ENCODE peak calls at places on chromosomes 1 and 21, in five cellular contexts. One of them, this sample, is unnamed.

GRCh38 chr1:201933840-201934430 is 12.4 kb downstream of the LMOD1 start:
- DNase-seq in hepatocyte: no peak
- DNase-seq in body of pancreas: no peak
- DNase-seq in kidney glomerular epithelial cell: peak
- DNase-seq in stimulated activated naive CD8-positive, alpha-beta T cell treated with anti-CD3 and anti-CD28 coated beads, Interleukin-15, Interleukin-2, amounts not matched to agents 100 U/mL and 50 U/mL, for 24 hours: no peak
- DNase-seq in this sample: peak

GRCh38 chr21:44962481-44962966 is 22.7 kb downstream of the SLX9 start:
- DNase-seq in hepatocyte: peak
- DNase-seq in body of pancreas: peak
- DNase-seq in kidney glomerular epithelial cell: peak
- DNase-seq in stimulated activated naive CD8-positive, alpha-beta T cell treated with anti-CD3 and anti-CD28 coated beads, Interleukin-15, Interleukin-2, amounts not matched to agents 100 U/mL and 50 U/mL, for 24 hours: no peak
- DNase-seq in this sample: no peak

GRCh38 chr1:62516600-62516999 is 79.8 kb downstream of the USP1 start:
- DNase-seq in hepatocyte: no peak
- DNase-seq in body of pancreas: no peak
- DNase-seq in kidney glomerular epithelial cell: peak
- DNase-seq in stimulated activated naive CD8-positive, alpha-beta T cell treated with anti-CD3 and anti-CD28 coated beads, Interleukin-15, Interleukin-2, amounts not matched to agents 100 U/mL and 50 U/mL, for 24 hours: no peak
- DNase-seq in this sample: peak

GRCh38 chr1:167717351-167717750 is 4.4 kb upstream of the MPZL1 start:
- DNase-seq in hepatocyte: no peak
- DNase-seq in body of pancreas: no peak
- DNase-seq in kidney glomerular epithelial cell: no peak
- DNase-seq in stimulated activated naive CD8-positive, alpha-beta T cell treated with anti-CD3 and anti-CD28 coated beads, Interleukin-15, Interleukin-2, amounts not matched to agents 100 U/mL and 50 U/mL, for 24 hours: no peak
- DNase-seq in this sample: no peak

GRCh38 chr1:228437424-228437823 is 20.8 kb upstream of the TRIM17 start:
- DNase-seq in hepatocyte: no peak
- DNase-seq in body of pancreas: no peak
- DNase-seq in kidney glomerular epithelial cell: no peak
- DNase-seq in stimulated activated naive CD8-positive, alpha-beta T cell treated with anti-CD3 and anti-CD28 coated beads, Interleukin-15, Interleukin-2, amounts not matched to agents 100 U/mL and 50 U/mL, for 24 hours: no peak
- DNase-seq in this sample: no peak

GRCh38 chr1:101153692-101154091 is 83.1 kb upstream of the S1PR1 start:
- DNase-seq in hepatocyte: no peak
- DNase-seq in body of pancreas: no peak
- DNase-seq in kidney glomerular epithelial cell: no peak
- DNase-seq in stimulated activated naive CD8-positive, alpha-beta T cell treated with anti-CD3 and anti-CD28 coated beads, Interleukin-15, Interleukin-2, amounts not matched to agents 100 U/mL and 50 U/mL, for 24 hours: no peak
- DNase-seq in this sample: no peak

GRCh38 chr1:19762175-19762779 is 37.4 kb downstream of the TMCO4 start:
- DNase-seq in hepatocyte: peak
- DNase-seq in body of pancreas: peak
- DNase-seq in kidney glomerular epithelial cell: no peak
- DNase-seq in stimulated activated naive CD8-positive, alpha-beta T cell treated with anti-CD3 and anti-CD28 coated beads, Interleukin-15, Interleukin-2, amounts not matched to agents 100 U/mL and 50 U/mL, for 24 hours: peak
- DNase-seq in this sample: peak

GRCh38 chr1:214296860-214297699 is 16.1 kb downstream of the SMYD2 start:
- DNase-seq in hepatocyte: no peak
- DNase-seq in body of pancreas: no peak
- DNase-seq in kidney glomerular epithelial cell: peak
- DNase-seq in stimulated activated naive CD8-positive, alpha-beta T cell treated with anti-CD3 and anti-CD28 coated beads, Interleukin-15, Interleukin-2, amounts not matched to agents 100 U/mL and 50 U/mL, for 24 hours: no peak
- DNase-seq in this sample: no peak

GRCh38 chr1:117110774-117111173 is 10.8 kb downstream of the TRIM45 start:
- DNase-seq in hepatocyte: no peak
- DNase-seq in body of pancreas: no peak
- DNase-seq in kidney glomerular epithelial cell: peak
- DNase-seq in stimulated activated naive CD8-positive, alpha-beta T cell treated with anti-CD3 and anti-CD28 coated beads, Interleukin-15, Interleukin-2, amounts not matched to agents 100 U/mL and 50 U/mL, for 24 hours: no peak
- DNase-seq in this sample: no peak

GRCh38 chr21:42108554-42108885 is 37.4 kb downstream of the UMODL1 start:
- DNase-seq in hepatocyte: no peak
- DNase-seq in body of pancreas: no peak
- DNase-seq in kidney glomerular epithelial cell: no peak
- DNase-seq in stimulated activated naive CD8-positive, alpha-beta T cell treated with anti-CD3 and anti-CD28 coated beads, Interleukin-15, Interleukin-2, amounts not matched to agents 100 U/mL and 50 U/mL, for 24 hours: no peak
- DNase-seq in this sample: no peak

GRCh38 chr1:145942405-145942804 is 15.1 kb upstream of the RBM8A start:
- DNase-seq in hepatocyte: no peak
- DNase-seq in body of pancreas: no peak
- DNase-seq in kidney glomerular epithelial cell: no peak
- DNase-seq in stimulated activated naive CD8-positive, alpha-beta T cell treated with anti-CD3 and anti-CD28 coated beads, Interleukin-15, Interleukin-2, amounts not matched to agents 100 U/mL and 50 U/mL, for 24 hours: no peak
- DNase-seq in this sample: no peak

GRCh38 chr1:221543529-221544120 is 198.3 kb downstream of the DUSP10 start:
- DNase-seq in hepatocyte: peak
- DNase-seq in body of pancreas: peak
- DNase-seq in kidney glomerular epithelial cell: peak
- DNase-seq in stimulated activated naive CD8-positive, alpha-beta T cell treated with anti-CD3 and anti-CD28 coated beads, Interleukin-15, Interleukin-2, amounts not matched to agents 100 U/mL and 50 U/mL, for 24 hours: no peak
- DNase-seq in this sample: no peak

GRCh38 chr1:201142011-201142853 is 12.0 kb downstream of the TMEM9 start:
- DNase-seq in hepatocyte: no peak
- DNase-seq in body of pancreas: no peak
- DNase-seq in kidney glomerular epithelial cell: no peak
- DNase-seq in stimulated activated naive CD8-positive, alpha-beta T cell treated with anti-CD3 and anti-CD28 coated beads, Interleukin-15, Interleukin-2, amounts not matched to agents 100 U/mL and 50 U/mL, for 24 hours: no peak
- DNase-seq in this sample: no peak

GRCh38 chr1:159924025-159924790 is 1.1 kb downstream of the TAGLN2 start:
- DNase-seq in hepatocyte: peak
- DNase-seq in body of pancreas: peak
- DNase-seq in kidney glomerular epithelial cell: peak
- DNase-seq in stimulated activated naive CD8-positive, alpha-beta T cell treated with anti-CD3 and anti-CD28 coated beads, Interleukin-15, Interleukin-2, amounts not matched to agents 100 U/mL and 50 U/mL, for 24 hours: peak
- DNase-seq in this sample: peak

GRCh38 chr1:155179107-155180031 is 5.7 kb downstream of the TRIM46 start:
- DNase-seq in hepatocyte: peak
- DNase-seq in body of pancreas: no peak
- DNase-seq in kidney glomerular epithelial cell: no peak
- DNase-seq in stimulated activated naive CD8-positive, alpha-beta T cell treated with anti-CD3 and anti-CD28 coated beads, Interleukin-15, Interleukin-2, amounts not matched to agents 100 U/mL and 50 U/mL, for 24 hours: no peak
- DNase-seq in this sample: no peak

GRCh38 chr21:32256873-32257620 is 21.8 kb downstream of the MIS18A start:
- DNase-seq in hepatocyte: peak
- DNase-seq in body of pancreas: peak
- DNase-seq in kidney glomerular epithelial cell: peak
- DNase-seq in stimulated activated naive CD8-positive, alpha-beta T cell treated with anti-CD3 and anti-CD28 coated beads, Interleukin-15, Interleukin-2, amounts not matched to agents 100 U/mL and 50 U/mL, for 24 hours: no peak
- DNase-seq in this sample: no peak

GRCh38 chr1:28921286-28921869 is 7.0 kb downstream of the EPB41 start:
- DNase-seq in hepatocyte: no peak
- DNase-seq in body of pancreas: no peak
- DNase-seq in kidney glomerular epithelial cell: no peak
- DNase-seq in stimulated activated naive CD8-positive, alpha-beta T cell treated with anti-CD3 and anti-CD28 coated beads, Interleukin-15, Interleukin-2, amounts not matched to agents 100 U/mL and 50 U/mL, for 24 hours: no peak
- DNase-seq in this sample: no peak

GRCh38 chr1:209657140-209657879 is 5.1 kb upstream of the LAMB3 start:
- DNase-seq in hepatocyte: no peak
- DNase-seq in body of pancreas: no peak
- DNase-seq in kidney glomerular epithelial cell: no peak
- DNase-seq in stimulated activated naive CD8-positive, alpha-beta T cell treated with anti-CD3 and anti-CD28 coated beads, Interleukin-15, Interleukin-2, amounts not matched to agents 100 U/mL and 50 U/mL, for 24 hours: no peak
- DNase-seq in this sample: no peak

GRCh38 chr1:7299329-7299799 is 471.7 kb upstream of the VAMP3 start:
- DNase-seq in hepatocyte: peak
- DNase-seq in body of pancreas: peak
- DNase-seq in kidney glomerular epithelial cell: peak
- DNase-seq in stimulated activated naive CD8-positive, alpha-beta T cell treated with anti-CD3 and anti-CD28 coated beads, Interleukin-15, Interleukin-2, amounts not matched to agents 100 U/mL and 50 U/mL, for 24 hours: no peak
- DNase-seq in this sample: no peak

GRCh38 chr1:236394905-236395779 is 1.1 kb downstream of the EDARADD start:
- DNase-seq in hepatocyte: peak
- DNase-seq in body of pancreas: peak
- DNase-seq in kidney glomerular epithelial cell: peak
- DNase-seq in stimulated activated naive CD8-positive, alpha-beta T cell treated with anti-CD3 and anti-CD28 coated beads, Interleukin-15, Interleukin-2, amounts not matched to agents 100 U/mL and 50 U/mL, for 24 hours: peak
- DNase-seq in this sample: no peak

GRCh38 chr1:223647249-223647648 is 18.3 kb downstream of the CAPN8 start:
- DNase-seq in hepatocyte: no peak
- DNase-seq in body of pancreas: no peak
- DNase-seq in kidney glomerular epithelial cell: no peak
- DNase-seq in stimulated activated naive CD8-positive, alpha-beta T cell treated with anti-CD3 and anti-CD28 coated beads, Interleukin-15, Interleukin-2, amounts not matched to agents 100 U/mL and 50 U/mL, for 24 hours: no peak
- DNase-seq in this sample: no peak

GRCh38 chr1:169572184-169572583 is 14.1 kb downstream of the F5 start:
- DNase-seq in hepatocyte: peak
- DNase-seq in body of pancreas: no peak
- DNase-seq in kidney glomerular epithelial cell: peak
- DNase-seq in stimulated activated naive CD8-positive, alpha-beta T cell treated with anti-CD3 and anti-CD28 coated beads, Interleukin-15, Interleukin-2, amounts not matched to agents 100 U/mL and 50 U/mL, for 24 hours: no peak
- DNase-seq in this sample: peak

GRCh38 chr21:37712204-37712934 is 203.9 kb downstream of the KCNJ6 start:
- DNase-seq in hepatocyte: peak
- DNase-seq in body of pancreas: peak
- DNase-seq in kidney glomerular epithelial cell: peak
- DNase-seq in stimulated activated naive CD8-positive, alpha-beta T cell treated with anti-CD3 and anti-CD28 coated beads, Interleukin-15, Interleukin-2, amounts not matched to agents 100 U/mL and 50 U/mL, for 24 hours: peak
- DNase-seq in this sample: peak

GRCh38 chr1:145935708-145936107 is 8.4 kb upstream of the RBM8A start:
- DNase-seq in hepatocyte: no peak
- DNase-seq in body of pancreas: no peak
- DNase-seq in kidney glomerular epithelial cell: no peak
- DNase-seq in stimulated activated naive CD8-positive, alpha-beta T cell treated with anti-CD3 and anti-CD28 coated beads, Interleukin-15, Interleukin-2, amounts not matched to agents 100 U/mL and 50 U/mL, for 24 hours: no peak
- DNase-seq in this sample: no peak

GRCh38 chr21:29477941-29478340 is 179.2 kb downstream of the BACH1 start:
- DNase-seq in hepatocyte: no peak
- DNase-seq in body of pancreas: no peak
- DNase-seq in kidney glomerular epithelial cell: no peak
- DNase-seq in stimulated activated naive CD8-positive, alpha-beta T cell treated with anti-CD3 and anti-CD28 coated beads, Interleukin-15, Interleukin-2, amounts not matched to agents 100 U/mL and 50 U/mL, for 24 hours: no peak
- DNase-seq in this sample: no peak

GRCh38 chr1:211698161-211699026 is 23.0 kb upstream of the NEK2 start:
- DNase-seq in hepatocyte: peak
- DNase-seq in body of pancreas: peak
- DNase-seq in kidney glomerular epithelial cell: peak
- DNase-seq in stimulated activated naive CD8-positive, alpha-beta T cell treated with anti-CD3 and anti-CD28 coated beads, Interleukin-15, Interleukin-2, amounts not matched to agents 100 U/mL and 50 U/mL, for 24 hours: peak
- DNase-seq in this sample: peak

GRCh38 chr1:143735764-143736461 is 235.9 kb downstream of the FAM72C start:
- DNase-seq in hepatocyte: no peak
- DNase-seq in body of pancreas: no peak
- DNase-seq in kidney glomerular epithelial cell: peak
- DNase-seq in stimulated activated naive CD8-positive, alpha-beta T cell treated with anti-CD3 and anti-CD28 coated beads, Interleukin-15, Interleukin-2, amounts not matched to agents 100 U/mL and 50 U/mL, for 24 hours: peak
- DNase-seq in this sample: no peak

GRCh38 chr1:196002906-196003305 is 605.3 kb downstream of the KCNT2 start:
- DNase-seq in hepatocyte: no peak
- DNase-seq in body of pancreas: no peak
- DNase-seq in kidney glomerular epithelial cell: no peak
- DNase-seq in stimulated activated naive CD8-positive, alpha-beta T cell treated with anti-CD3 and anti-CD28 coated beads, Interleukin-15, Interleukin-2, amounts not matched to agents 100 U/mL and 50 U/mL, for 24 hours: no peak
- DNase-seq in this sample: peak

GRCh38 chr1:21234779-21235178 is 55.5 kb downstream of the ECE1 start:
- DNase-seq in hepatocyte: no peak
- DNase-seq in body of pancreas: no peak
- DNase-seq in kidney glomerular epithelial cell: no peak
- DNase-seq in stimulated activated naive CD8-positive, alpha-beta T cell treated with anti-CD3 and anti-CD28 coated beads, Interleukin-15, Interleukin-2, amounts not matched to agents 100 U/mL and 50 U/mL, for 24 hours: no peak
- DNase-seq in this sample: no peak

GRCh38 chr1:35725591-35725990 is 6.9 kb upstream of the C1orf216 start:
- DNase-seq in hepatocyte: peak
- DNase-seq in body of pancreas: no peak
- DNase-seq in kidney glomerular epithelial cell: no peak
- DNase-seq in stimulated activated naive CD8-positive, alpha-beta T cell treated with anti-CD3 and anti-CD28 coated beads, Interleukin-15, Interleukin-2, amounts not matched to agents 100 U/mL and 50 U/mL, for 24 hours: no peak
- DNase-seq in this sample: no peak

GRCh38 chr21:37986000-37986399 is 69.7 kb upstream of the KCNJ6 start:
- DNase-seq in hepatocyte: no peak
- DNase-seq in body of pancreas: no peak
- DNase-seq in kidney glomerular epithelial cell: no peak
- DNase-seq in stimulated activated naive CD8-positive, alpha-beta T cell treated with anti-CD3 and anti-CD28 coated beads, Interleukin-15, Interleukin-2, amounts not matched to agents 100 U/mL and 50 U/mL, for 24 hours: no peak
- DNase-seq in this sample: no peak

GRCh38 chr1:31633117-31633516 is 11.6 kb downstream of the PEF1 start:
- DNase-seq in hepatocyte: peak
- DNase-seq in body of pancreas: no peak
- DNase-seq in kidney glomerular epithelial cell: no peak
- DNase-seq in stimulated activated naive CD8-positive, alpha-beta T cell treated with anti-CD3 and anti-CD28 coated beads, Interleukin-15, Interleukin-2, amounts not matched to agents 100 U/mL and 50 U/mL, for 24 hours: peak
- DNase-seq in this sample: peak

GRCh38 chr1:70745199-70745598 is 302.4 kb downstream of the PTGER3 start:
- DNase-seq in hepatocyte: no peak
- DNase-seq in body of pancreas: no peak
- DNase-seq in kidney glomerular epithelial cell: no peak
- DNase-seq in stimulated activated naive CD8-positive, alpha-beta T cell treated with anti-CD3 and anti-CD28 coated beads, Interleukin-15, Interleukin-2, amounts not matched to agents 100 U/mL and 50 U/mL, for 24 hours: no peak
- DNase-seq in this sample: peak

GRCh38 chr1:235902638-235903542 is 36.2 kb upstream of the LYST start:
- DNase-seq in hepatocyte: peak
- DNase-seq in body of pancreas: no peak
- DNase-seq in kidney glomerular epithelial cell: peak
- DNase-seq in stimulated activated naive CD8-positive, alpha-beta T cell treated with anti-CD3 and anti-CD28 coated beads, Interleukin-15, Interleukin-2, amounts not matched to agents 100 U/mL and 50 U/mL, for 24 hours: no peak
- DNase-seq in this sample: peak

GRCh38 chr1:221801773-221802516 is 60.1 kb upstream of the DUSP10 start:
- DNase-seq in hepatocyte: peak
- DNase-seq in body of pancreas: no peak
- DNase-seq in kidney glomerular epithelial cell: peak
- DNase-seq in stimulated activated naive CD8-positive, alpha-beta T cell treated with anti-CD3 and anti-CD28 coated beads, Interleukin-15, Interleukin-2, amounts not matched to agents 100 U/mL and 50 U/mL, for 24 hours: no peak
- DNase-seq in this sample: no peak

GRCh38 chr1:27154991-27155781 is at the start of gene SLC9A1:
- DNase-seq in hepatocyte: peak
- DNase-seq in body of pancreas: peak
- DNase-seq in kidney glomerular epithelial cell: peak
- DNase-seq in stimulated activated naive CD8-positive, alpha-beta T cell treated with anti-CD3 and anti-CD28 coated beads, Interleukin-15, Interleukin-2, amounts not matched to agents 100 U/mL and 50 U/mL, for 24 hours: peak
- DNase-seq in this sample: peak

GRCh38 chr1:222288056-222288455 is 259.8 kb downstream of the HHIPL2 start:
- DNase-seq in hepatocyte: peak
- DNase-seq in body of pancreas: peak
- DNase-seq in kidney glomerular epithelial cell: no peak
- DNase-seq in stimulated activated naive CD8-positive, alpha-beta T cell treated with anti-CD3 and anti-CD28 coated beads, Interleukin-15, Interleukin-2, amounts not matched to agents 100 U/mL and 50 U/mL, for 24 hours: no peak
- DNase-seq in this sample: no peak

GRCh38 chr1:247324913-247325312 is 6.8 kb downstream of the ZNF496 start:
- DNase-seq in hepatocyte: no peak
- DNase-seq in body of pancreas: no peak
- DNase-seq in kidney glomerular epithelial cell: no peak
- DNase-seq in stimulated activated naive CD8-positive, alpha-beta T cell treated with anti-CD3 and anti-CD28 coated beads, Interleukin-15, Interleukin-2, amounts not matched to agents 100 U/mL and 50 U/mL, for 24 hours: no peak
- DNase-seq in this sample: no peak

GRCh38 chr1:209434066-209434465 is 149.4 kb upstream of the CAMK1G start:
- DNase-seq in hepatocyte: no peak
- DNase-seq in body of pancreas: no peak
- DNase-seq in kidney glomerular epithelial cell: peak
- DNase-seq in stimulated activated naive CD8-positive, alpha-beta T cell treated with anti-CD3 and anti-CD28 coated beads, Interleukin-15, Interleukin-2, amounts not matched to agents 100 U/mL and 50 U/mL, for 24 hours: no peak
- DNase-seq in this sample: no peak